ENCODE peak calls at places on chromosomes 4 and X, in four cellular contexts. One of them, this sample, is unnamed.

GRCh38 chr4:177574446-177574845 is 132.2 kb upstream of the AGA start:
- DNase-seq in coronary artery: no peak
- DNase-seq in neural progenitor cell: no peak
- DNase-seq in CD4-positive, alpha-beta memory T cell: no peak
- DNase-seq in this sample: no peak

GRCh38 chr4:167622481-167623240 is 388.4 kb upstream of the SPOCK3 start:
- DNase-seq in neural progenitor cell: peak; percentile 81
- DNase-seq in coronary artery: no peak
- DNase-seq in CD4-positive, alpha-beta memory T cell: no peak
- DNase-seq in this sample: peak; percentile 43

GRCh38 chrX:83469551-83469950 is 38.5 kb upstream of the POU3F4 start:
- DNase-seq in CD4-positive, alpha-beta memory T cell: no peak
- DNase-seq in neural progenitor cell: peak; percentile 29
- DNase-seq in coronary artery: no peak
- DNase-seq in this sample: peak; percentile 32

GRCh38 chr4:23022032-23022431 is 329.3 kb downstream of the GBA3 start:
- DNase-seq in CD4-positive, alpha-beta memory T cell: no peak
- DNase-seq in coronary artery: no peak
- DNase-seq in neural progenitor cell: no peak
- DNase-seq in this sample: no peak

GRCh38 chr4:34365891-34366290 is 1878.4 kb downstream of the ARAP2 start:
- DNase-seq in CD4-positive, alpha-beta memory T cell: no peak
- DNase-seq in neural progenitor cell: no peak
- DNase-seq in coronary artery: no peak
- DNase-seq in this sample: no peak

GRCh38 chr4:170271723-170272122 is 182.0 kb upstream of the AADAT start:
- DNase-seq in CD4-positive, alpha-beta memory T cell: no peak
- DNase-seq in neural progenitor cell: no peak
- DNase-seq in coronary artery: no peak
- DNase-seq in this sample: no peak

GRCh38 chrX:130179579-130180215 is 7.9 kb downstream of the RAB33A start:
- DNase-seq in coronary artery: no peak
- DNase-seq in CD4-positive, alpha-beta memory T cell: no peak
- DNase-seq in neural progenitor cell: no peak
- DNase-seq in this sample: no peak

GRCh38 chr4:1050486-1051213 is 39.2 kb downstream of the FGFRL1 start:
- DNase-seq in CD4-positive, alpha-beta memory T cell: no peak
- DNase-seq in coronary artery: peak; percentile 63
- DNase-seq in neural progenitor cell: peak; percentile 82
- DNase-seq in this sample: no peak

GRCh38 chr4:140305053-140305452 is 68.4 kb upstream of the SCOC start:
- DNase-seq in CD4-positive, alpha-beta memory T cell: no peak
- DNase-seq in coronary artery: no peak
- DNase-seq in neural progenitor cell: no peak
- DNase-seq in this sample: no peak

GRCh38 chr4:113951263-113951662 is 28.2 kb downstream of the ARSJ start:
- DNase-seq in CD4-positive, alpha-beta memory T cell: no peak
- DNase-seq in coronary artery: no peak
- DNase-seq in neural progenitor cell: no peak
- DNase-seq in this sample: no peak
- H3K27ac ChIP-seq in CD4-positive, alpha-beta memory T cell: no peak overlapping the region
- H3K27ac ChIP-seq in coronary artery: peak overlapping the region; percentile 31
- H3K27ac ChIP-seq in neural progenitor cell: no peak overlapping the region
- H3K27ac ChIP-seq in this sample: no peak overlapping the region

DNA sequence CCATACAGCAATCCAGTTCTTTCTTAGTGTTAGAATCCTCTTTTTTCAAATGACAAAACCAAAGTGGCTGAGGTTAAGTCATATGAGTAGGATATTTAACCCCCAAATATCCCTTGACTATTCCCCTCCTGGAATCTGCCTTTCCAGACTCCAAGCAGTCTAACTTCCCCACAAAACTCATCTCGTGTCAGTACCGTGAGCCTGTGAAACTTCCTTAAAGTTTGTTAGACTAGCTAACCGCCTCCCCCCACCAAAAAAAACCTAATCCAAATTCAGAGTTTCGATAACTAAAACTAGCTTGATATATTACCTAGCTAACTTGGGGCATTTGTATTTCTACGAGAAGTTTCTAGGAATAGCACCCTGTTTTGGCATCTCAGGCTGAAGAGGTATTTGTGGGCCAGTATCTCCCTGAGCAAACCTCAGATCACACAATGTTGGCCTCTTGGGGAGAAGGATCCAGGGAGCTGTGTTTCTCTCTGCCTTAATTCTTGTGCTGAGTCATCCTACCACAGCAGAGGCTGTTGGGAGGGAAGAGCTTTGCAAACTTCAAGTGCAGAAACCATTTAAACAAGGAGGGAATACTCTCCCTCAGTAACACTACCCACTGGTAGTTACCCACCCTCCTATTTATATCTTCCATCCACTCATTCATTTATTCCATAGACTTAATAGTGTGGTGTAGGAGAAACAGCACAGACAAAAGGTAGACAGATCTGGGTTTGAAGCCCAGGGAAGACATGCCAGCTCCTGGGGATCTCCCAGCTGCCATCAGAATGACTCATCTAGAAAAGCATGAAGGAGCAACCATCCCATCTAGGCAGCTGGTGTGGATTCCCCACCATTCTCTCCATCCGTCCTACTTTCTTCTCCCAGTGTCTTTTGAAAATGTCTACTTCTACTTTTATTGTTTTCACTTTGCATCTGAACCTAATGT is 39.3 kb upstream of the TXK start:
- DNase-seq in CD4-positive, alpha-beta memory T cell: no peak
- DNase-seq in coronary artery: no peak
- DNase-seq in neural progenitor cell: peak; percentile 2
- DNase-seq in this sample: peak; percentile 60
- H3K27ac ChIP-seq in CD4-positive, alpha-beta memory T cell: no peak overlapping the region
- H3K27ac ChIP-seq in coronary artery: no peak overlapping the region
- H3K27ac ChIP-seq in neural progenitor cell: no peak overlapping the region
- H3K27ac ChIP-seq in this sample: peak overlapping the region; percentile 80

GRCh38 chr4:157996598-157996997 is 176.2 kb downstream of the GASK1B start:
- DNase-seq in neural progenitor cell: no peak
- DNase-seq in coronary artery: no peak
- DNase-seq in CD4-positive, alpha-beta memory T cell: no peak
- DNase-seq in this sample: no peak

GRCh38 chr4:157992948-157993839 is 179.6 kb downstream of the GASK1B start:
- DNase-seq in neural progenitor cell: no peak
- DNase-seq in CD4-positive, alpha-beta memory T cell: no peak
- DNase-seq in coronary artery: no peak
- DNase-seq in this sample: no peak

GRCh38 chr4:157994863-157995262 is 178.0 kb downstream of the GASK1B start:
- DNase-seq in coronary artery: no peak
- DNase-seq in CD4-positive, alpha-beta memory T cell: no peak
- DNase-seq in neural progenitor cell: peak; percentile 42
- DNase-seq in this sample: no peak

GRCh38 chr4:157996061-157996460 is 176.8 kb downstream of the GASK1B start:
- DNase-seq in coronary artery: no peak
- DNase-seq in neural progenitor cell: no peak
- DNase-seq in CD4-positive, alpha-beta memory T cell: no peak
- DNase-seq in this sample: no peak

DNA sequence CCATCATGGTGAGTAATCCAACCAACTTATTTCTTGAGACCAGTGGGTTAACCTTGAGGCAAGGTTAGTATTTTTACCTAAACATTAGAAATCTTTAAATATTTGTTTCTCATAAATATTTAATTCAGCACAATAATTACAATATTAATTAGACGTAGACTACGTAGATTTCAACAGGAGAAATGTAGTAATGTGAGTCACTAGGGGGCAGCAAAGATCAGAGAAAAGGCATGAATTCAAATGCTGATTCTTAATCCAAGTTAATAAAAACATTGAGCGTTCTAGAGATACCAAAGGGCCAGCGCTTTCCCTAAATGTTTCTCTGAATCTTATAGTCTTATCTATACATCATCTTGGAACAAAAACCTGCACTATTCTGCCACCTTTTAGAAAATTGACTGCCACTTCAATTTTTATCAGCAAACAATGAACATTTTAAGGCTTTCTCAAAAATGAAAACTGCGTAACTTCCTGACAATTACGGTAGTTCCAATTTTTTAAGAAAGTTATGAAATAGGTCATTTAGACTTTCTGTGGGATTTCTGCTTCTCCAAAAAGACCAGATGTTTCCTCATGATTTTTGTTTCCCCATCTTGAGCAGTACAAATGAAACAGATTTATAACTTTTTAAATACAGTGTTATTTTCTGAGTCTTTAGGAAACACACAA is 180.7 kb downstream of the GASK1B start:
- DNase-seq in CD4-positive, alpha-beta memory T cell: peak; percentile 37
- DNase-seq in coronary artery: no peak
- DNase-seq in neural progenitor cell: peak; percentile 72
- DNase-seq in this sample: peak; percentile 70
- H3K27ac ChIP-seq in CD4-positive, alpha-beta memory T cell: no peak overlapping the region
- H3K27ac ChIP-seq in coronary artery: peak overlapping the region; percentile 48
- H3K27ac ChIP-seq in neural progenitor cell: no peak overlapping the region
- H3K27ac ChIP-seq in this sample: no peak overlapping the region

DNA sequence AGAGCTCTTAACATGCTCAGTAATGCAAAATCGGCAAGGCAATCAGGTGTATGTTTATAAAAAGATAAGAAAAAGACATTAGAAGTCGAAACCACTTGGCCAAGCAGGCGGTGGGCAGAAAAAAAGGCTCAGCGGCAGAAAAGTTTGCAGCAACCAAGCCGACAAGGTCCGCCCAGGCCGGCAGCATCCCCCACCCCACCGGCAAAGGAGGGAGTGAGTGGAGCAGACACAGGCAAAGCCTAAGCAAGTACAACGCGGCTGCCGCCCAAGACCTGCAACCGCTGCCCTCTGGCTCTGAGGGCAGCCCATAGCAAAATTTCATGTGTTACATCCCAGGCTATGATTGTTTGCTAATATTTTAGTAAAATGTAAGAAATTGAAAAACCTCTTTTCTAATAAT is 125.4 kb upstream of the ZCCHC13 start:
- DNase-seq in CD4-positive, alpha-beta memory T cell: no peak
- DNase-seq in coronary artery: no peak
- DNase-seq in neural progenitor cell: peak; percentile 33
- DNase-seq in this sample: no peak
- H3K27ac ChIP-seq in CD4-positive, alpha-beta memory T cell: no peak overlapping the region
- H3K27ac ChIP-seq in coronary artery: no peak overlapping the region
- H3K27ac ChIP-seq in neural progenitor cell: no peak overlapping the region
- H3K27ac ChIP-seq in this sample: no peak overlapping the region

DNA sequence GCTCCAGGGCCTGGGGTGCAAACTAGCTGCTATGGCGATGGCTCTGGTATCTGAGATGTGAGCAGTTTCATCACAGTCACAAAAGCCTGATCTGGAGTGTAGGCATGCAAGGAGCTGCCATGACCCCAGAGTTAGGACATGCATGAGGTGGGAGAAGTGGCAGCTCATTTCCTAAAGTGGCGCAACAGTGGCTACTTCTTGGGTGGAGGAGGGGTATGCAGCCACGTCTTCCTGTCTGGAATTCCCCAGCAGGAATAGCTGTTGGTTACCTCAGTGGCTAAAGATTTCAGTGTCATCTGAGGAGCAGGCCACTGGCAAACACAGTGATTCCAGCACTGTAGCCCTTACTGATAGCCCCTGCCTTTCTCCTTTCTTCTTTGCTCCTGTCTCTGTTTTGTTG is 1382.5 kb downstream of the C4orf33 start:
- DNase-seq in CD4-positive, alpha-beta memory T cell: no peak
- DNase-seq in coronary artery: no peak
- DNase-seq in neural progenitor cell: no peak
- DNase-seq in this sample: no peak
- H3K27ac ChIP-seq in CD4-positive, alpha-beta memory T cell: no peak overlapping the region
- H3K27ac ChIP-seq in coronary artery: no peak overlapping the region
- H3K27ac ChIP-seq in neural progenitor cell: no peak overlapping the region
- H3K27ac ChIP-seq in this sample: no peak overlapping the region

GRCh38 chr4:38174811-38175210 is 214.6 kb downstream of the PTTG2 start:
- DNase-seq in CD4-positive, alpha-beta memory T cell: no peak
- DNase-seq in neural progenitor cell: no peak
- DNase-seq in coronary artery: no peak
- DNase-seq in this sample: no peak
- H3K27ac ChIP-seq in CD4-positive, alpha-beta memory T cell: no peak overlapping the region
- H3K27ac ChIP-seq in neural progenitor cell: no peak overlapping the region
- H3K27ac ChIP-seq in coronary artery: no peak overlapping the region
- H3K27ac ChIP-seq in this sample: no peak overlapping the region